ENCODE peak calls at places on chromosomes 12 and 14, in ten cellular contexts. C, N, V, F, O, Q, X, Z, M and T are unnamed samples.

GRCh38 chr14:95348395-95349080 is 28.8 kb upstream of the CLMN start:
- DNase-seq in C (no peak), N (no peak), V (no peak), F (no peak), O (no peak), Q (no peak), X (no peak), Z (no peak), M (no peak), T (no peak)

GRCh38 chr12:13179159-13180074 is 17.1 kb upstream of the EMP1 start:
- DNase-seq in C (no peak), N (peak), V (peak), F (no peak), O (peak), Q (peak), X (peak), Z (peak), M (peak), T (no peak)

GRCh38 chr14:54600685-54601084 is 33.8 kb downstream of the SAMD4A start:
- DNase-seq in C (no peak), N (no peak), V (no peak), F (no peak), O (no peak), Q (no peak), X (no peak), Z (no peak), M (peak), T (no peak)

GRCh38 chr12:98126637-98127335 is 388.6 kb upstream of the TMPO start:
- DNase-seq in C (no peak), N (no peak), V (no peak), F (peak), O (no peak), Q (no peak), X (no peak), Z (no peak), M (no peak), T (no peak)

GRCh38 chr12:6765048-6765633 is 1.0 kb upstream of the PTMS start:
- DNase-seq in C (no peak), N (no peak), V (no peak), F (no peak), O (no peak), Q (no peak), X (no peak), Z (no peak), M (peak), T (no peak)

GRCh38 chr14:78576437-78577166 is 406.4 kb downstream of the NRXN3 start:
- DNase-seq in C (no peak), N (no peak), V (no peak), F (no peak), O (no peak), Q (no peak), X (peak), Z (no peak), M (no peak), T (no peak)

GRCh38 chr14:68638056-68638816 is 154.6 kb downstream of the ZFP36L1 start:
- DNase-seq in C (no peak), N (no peak), V (no peak), F (no peak), O (no peak), Q (no peak), X (no peak), Z (no peak), M (no peak), T (no peak)

GRCh38 chr14:64137657-64138290 is 156.4 kb downstream of the ESR2 start:
- DNase-seq in C (no peak), N (no peak), V (no peak), F (no peak), O (no peak), Q (no peak), X (no peak), Z (no peak), M (peak), T (no peak)

GRCh38 chr12:27057543-27057942 is 24.8 kb downstream of the C12orf71 start:
- DNase-seq in C (no peak), N (no peak), V (no peak), F (no peak), O (no peak), Q (no peak), X (no peak), Z (no peak), M (peak), T (no peak)

GRCh38 chr12:54526800-54527630 is 22.4 kb upstream of the PDE1B start:
- DNase-seq in C (no peak), N (peak), V (peak), F (no peak), O (peak), Q (no peak), X (no peak), Z (no peak), M (peak), T (no peak)

GRCh38 chr12:53049582-53050318 is at the start of gene TNS2:
- DNase-seq in C (peak), N (no peak), V (no peak), F (peak), O (no peak), Q (no peak), X (peak), Z (no peak), M (peak), T (no peak)

GRCh38 chr12:13428538-13429265 is 232.2 kb downstream of the EMP1 start:
- DNase-seq in C (no peak), N (no peak), V (no peak), F (no peak), O (no peak), Q (no peak), X (no peak), Z (no peak), M (no peak), T (no peak)

GRCh38 chr12:103560604-103561101 is 26.4 kb upstream of the STAB2 start:
- DNase-seq in C (no peak), N (no peak), V (no peak), F (no peak), O (no peak), Q (no peak), X (no peak), Z (no peak), M (peak), T (no peak)

GRCh38 chr14:36477266-36477665 is 42.8 kb downstream of the NKX2-1 start:
- DNase-seq in C (no peak), N (no peak), V (no peak), F (no peak), O (no peak), Q (no peak), X (no peak), Z (no peak), M (peak), T (no peak)

GRCh38 chr12:124774054-124774461 is 89.6 kb downstream of the SCARB1 start:
- DNase-seq in C (no peak), N (no peak), V (no peak), F (no peak), O (peak), Q (no peak), X (no peak), Z (no peak), M (no peak), T (no peak)

GRCh38 chr12:8953773-8954402 is 4.4 kb upstream of the M6PR start:
- DNase-seq in C (no peak), N (peak), V (peak), F (no peak), O (no peak), Q (peak), X (no peak), Z (peak), M (no peak), T (no peak)

GRCh38 chr12:40162022-40162421 is 56.1 kb upstream of the SLC2A13 start:
- DNase-seq in C (no peak), N (no peak), V (no peak), F (no peak), O (no peak), Q (no peak), X (no peak), Z (no peak), M (no peak), T (no peak)

GRCh38 chr14:53957739-53958138 is 1.1 kb upstream of the BMP4 start:
- DNase-seq in C (no peak), N (no peak), V (no peak), F (no peak), O (no peak), Q (no peak), X (no peak), Z (no peak), M (no peak), T (no peak)

GRCh38 chr12:107458163-107458562 is 227.4 kb upstream of the PWP1 start:
- DNase-seq in C (no peak), N (no peak), V (no peak), F (no peak), O (no peak), Q (no peak), X (no peak), Z (no peak), M (no peak), T (peak)

GRCh38 chr14:104928391-104929133 is 3.9 kb downstream of the PLD4 start:
- DNase-seq in C (no peak), N (no peak), V (no peak), F (no peak), O (no peak), Q (no peak), X (no peak), Z (no peak), M (no peak), T (no peak)

GRCh38 chr12:1920436-1920835 is 2.0 kb upstream of the CACNA2D4 start:
- DNase-seq in C (no peak), N (no peak), V (no peak), F (no peak), O (no peak), Q (no peak), X (no peak), Z (no peak), M (no peak), T (no peak)

GRCh38 chr14:72651081-72651480 is 242.8 kb downstream of the DPF3 start:
- DNase-seq in C (no peak), N (no peak), V (no peak), F (no peak), O (no peak), Q (no peak), X (no peak), Z (no peak), M (peak), T (no peak)

GRCh38 chr12:108630481-108631207 is 3.0 kb downstream of the SELPLG start:
- DNase-seq in C (no peak), N (no peak), V (no peak), F (no peak), O (no peak), Q (no peak), X (no peak), Z (peak), M (peak), T (no peak)

GRCh38 chr12:42807766-42808165 is 218.2 kb upstream of the PRICKLE1 start:
- DNase-seq in C (no peak), N (no peak), V (no peak), F (no peak), O (no peak), Q (no peak), X (no peak), Z (no peak), M (no peak), T (no peak)

GRCh38 chr14:70171719-70172118 is 17.0 kb downstream of the SLC8A3 start:
- DNase-seq in C (no peak), N (no peak), V (no peak), F (no peak), O (no peak), Q (no peak), X (no peak), Z (no peak), M (no peak), T (no peak)

GRCh38 chr14:89041245-89041585 is 216.8 kb downstream of the TTC8 start:
- DNase-seq in C (no peak), N (no peak), V (no peak), F (no peak), O (no peak), Q (no peak), X (no peak), Z (no peak), M (peak), T (no peak)

GRCh38 chr12:126708492-126708896 is 1558.5 kb upstream of the TMEM132C start:
- DNase-seq in C (no peak), N (no peak), V (no peak), F (no peak), O (no peak), Q (no peak), X (no peak), Z (no peak), M (peak), T (no peak)

GRCh38 chr12:128727461-128727860 is 96.3 kb downstream of the SLC15A4 start:
- DNase-seq in C (no peak), N (no peak), V (no peak), F (no peak), O (no peak), Q (no peak), X (no peak), Z (no peak), M (peak), T (no peak)

GRCh38 chr12:1517734-1518485 is 76.5 kb downstream of the FBXL14 start:
- DNase-seq in C (no peak), N (no peak), V (no peak), F (no peak), O (no peak), Q (no peak), X (no peak), Z (no peak), M (no peak), T (no peak)

GRCh38 chr12:87670448-87670847 is 358.8 kb downstream of the C12orf50 start:
- DNase-seq in C (no peak), N (no peak), V (no peak), F (no peak), O (no peak), Q (no peak), X (no peak), Z (no peak), M (no peak), T (no peak)

GRCh38 chr14:91380610-91381371 is 36.8 kb downstream of the CCDC88C start:
- DNase-seq in C (no peak), N (no peak), V (no peak), F (no peak), O (no peak), Q (no peak), X (peak), Z (no peak), M (no peak), T (no peak)

GRCh38 chr12:28507055-28507454 is 316.8 kb downstream of the CCDC91 start:
- DNase-seq in C (no peak), N (no peak), V (no peak), F (no peak), O (no peak), Q (no peak), X (no peak), Z (no peak), M (no peak), T (no peak)

GRCh38 chr14:96847451-96847850 is 50.3 kb downstream of the VRK1 start:
- DNase-seq in C (no peak), N (no peak), V (no peak), F (no peak), O (no peak), Q (no peak), X (no peak), Z (no peak), M (no peak), T (no peak)

GRCh38 chr14:95507174-95507573 is 9.3 kb downstream of the SYNE3 start:
- DNase-seq in C (no peak), N (no peak), V (no peak), F (peak), O (no peak), Q (no peak), X (peak), Z (no peak), M (peak), T (peak)

GRCh38 chr12:50637870-50638481 is 125.9 kb upstream of the ATF1 start:
- DNase-seq in C (no peak), N (no peak), V (no peak), F (no peak), O (no peak), Q (no peak), X (no peak), Z (peak), M (peak), T (no peak)